ENCODE peak calls at places on chromosome 3, in six cellular contexts. R, Y, U, J, A and T are unnamed samples.

GRCh38 chr3:185532881-185533280 is 19.5 kb downstream of the LIPH start:
- DNase-seq in R (no peak), J (no peak), U (no peak), A (no peak), Y (no peak), T (no peak)

GRCh38 chr3:181103605-181104004 is 114.1 kb upstream of the DNAJC19 start:
- DNase-seq in A (no peak), U (no peak), R (no peak), Y (peak; percentile 16), J (no peak), T (no peak)

GRCh38 chr3:183774631-183775030 is 50.7 kb downstream of the MAP6D1 start:
- DNase-seq in J (no peak), A (no peak), R (peak; percentile 85), U (peak; percentile 89), Y (no peak), T (peak; percentile 53)

GRCh38 chr3:122101646-122102045 is 46.5 kb downstream of the CD86 start:
- DNase-seq in R (peak; percentile 20), A (peak; percentile 64), Y (peak; percentile 59), U (peak; percentile 44), J (no peak), T (peak; percentile 24)

GRCh38 chr3:117035785-117036184 is 326.2 kb downstream of the TUSC7 start:
- DNase-seq in A (peak; percentile 27), J (no peak), R (no peak), Y (no peak), U (peak; percentile 4), T (no peak)

GRCh38 chr3:148737104-148737525 is 39.4 kb downstream of the AGTR1 start:
- DNase-seq in U (no peak), A (no peak), R (no peak), Y (peak; percentile 64), J (no peak), T (no peak)

GRCh38 chr3:196688349-196688748 is 23.7 kb downstream of the CEP19 start:
- DNase-seq in U (peak; percentile 18), J (no peak), Y (no peak), R (peak; percentile 10), A (peak; percentile 24), T (peak; percentile 3)

GRCh38 chr3:40337136-40338108 is 27.9 kb downstream of the EIF1B start:
- DNase-seq in R (no peak), U (no peak), J (no peak), Y (no peak), A (no peak), T (no peak)

GRCh38 chr3:66428733-66429132 is 72.1 kb downstream of the LRIG1 start:
- DNase-seq in A (peak; percentile 40), J (no peak), U (peak; percentile 99), R (peak; percentile 99), Y (peak; percentile 85), T (peak; percentile 98)

GRCh38 chr3:147521646-147522045 is 112.5 kb downstream of the ZIC1 start:
- DNase-seq in U (peak; percentile 70), J (no peak), R (peak; percentile 65), Y (no peak), A (no peak), T (peak; percentile 0)

GRCh38 chr3:10635446-10636076 is 130.2 kb upstream of the ATP2B2 start:
- DNase-seq in J (no peak), U (no peak), R (no peak), A (no peak), Y (no peak), T (no peak)

GRCh38 chr3:104717828-104718196 is 648.9 kb upstream of the ALCAM start:
- DNase-seq in Y (no peak), J (no peak), U (peak; percentile 19), A (no peak), R (peak; percentile 1), T (no peak)

GRCh38 chr3:101994386-101994785 is 145.1 kb downstream of the NFKBIZ start:
- DNase-seq in R (no peak), A (no peak), Y (no peak), J (no peak), U (no peak), T (no peak)

GRCh38 chr3:39541917-39542329 is 74.4 kb downstream of the MOBP start:
- DNase-seq in Y (peak; percentile 13), R (peak; percentile 6), U (peak; percentile 15), J (no peak), A (no peak), T (no peak)

GRCh38 chr3:124492824-124493223 is 237.4 kb upstream of the UMPS start:
- DNase-seq in R (peak; percentile 41), U (peak; percentile 58), Y (peak; percentile 64), A (peak; percentile 85), J (no peak), T (peak; percentile 3)

GRCh38 chr3:31880482-31881078 is 100.5 kb downstream of the OSBPL10 start:
- DNase-seq in J (no peak), A (no peak), R (no peak), Y (no peak), U (no peak), T (no peak)

GRCh38 chr3:30658328-30659052 is 52.1 kb downstream of the TGFBR2 start:
- DNase-seq in R (peak; percentile 88), U (peak; percentile 92), A (peak; percentile 35), Y (peak; percentile 36), J (no peak), T (peak; percentile 43)

GRCh38 chr3:158347966-158348365 is 223.0 kb upstream of the MLF1 start:
- DNase-seq in R (peak; percentile 70), J (no peak), Y (no peak), A (no peak), U (peak; percentile 73), T (no peak)

GRCh38 chr3:195011231-195011834 is 259.6 kb downstream of the XXYLT1 start:
- DNase-seq in Y (no peak), R (no peak), A (no peak), J (no peak), U (no peak), T (no peak)

GRCh38 chr3:157493627-157494550 is 9.3 kb downstream of the VEPH1 start:
- DNase-seq in U (peak; percentile 56), R (peak; percentile 45), A (no peak), Y (peak; percentile 47), J (no peak), T (no peak)

GRCh38 chr3:105791919-105792786 is 76.7 kb downstream of the CBLB start:
- DNase-seq in A (peak; percentile 32), U (peak; percentile 98), R (peak; percentile 99), Y (peak; percentile 90), J (peak; percentile 10), T (peak; percentile 42)

GRCh38 chr3:171862993-171863521 is 19.9 kb downstream of the TMEM212 start:
- DNase-seq in A (no peak), R (peak; percentile 70), Y (no peak), J (no peak), U (peak; percentile 74), T (no peak)

GRCh38 chr3:141390747-141391146 is 22.4 kb downstream of the ZBTB38 start:
- DNase-seq in R (no peak), U (no peak), Y (no peak), J (no peak), A (no peak), T (no peak)
- H3K4me3 ChIP-seq in R (no peak overlapping the region), U (no peak overlapping the region), Y (no peak overlapping the region), J (no peak overlapping the region), A (no peak overlapping the region), T (no peak overlapping the region)

DNA sequence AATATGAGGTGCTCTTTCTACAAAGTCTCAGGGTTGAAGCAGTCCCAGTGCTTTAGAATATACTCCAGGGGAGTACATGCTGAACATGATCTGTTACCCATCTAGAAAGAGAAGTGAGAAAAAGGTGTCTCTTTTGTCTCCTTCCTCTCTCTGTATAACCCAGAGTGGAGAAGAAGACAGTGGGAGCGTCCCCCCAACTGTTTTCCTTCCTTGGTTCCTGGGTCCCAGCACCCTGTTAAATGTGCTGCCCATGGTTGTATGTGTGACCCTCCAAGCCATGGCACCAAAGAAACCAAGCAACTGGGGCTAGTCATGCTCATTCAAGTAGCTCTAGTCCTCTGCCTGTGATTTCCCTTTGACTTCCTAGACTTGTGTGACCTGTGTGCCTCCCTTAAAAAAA is 683.7 kb downstream of the TBL1XR1 start:
- DNase-seq in R (no peak), U (no peak), A (peak; percentile 4), J (no peak), Y (no peak), T (no peak)
- H3K9me3 ChIP-seq in R (peaks cover 16% of the 10 kb centered on the region), U (no peaks in the 10 kb centered on the region), A (peaks cover 58% of the 10 kb centered on the region), J (no peaks in the 10 kb centered on the region), Y (peaks cover 4% of the 10 kb centered on the region), T (peaks cover 17% of the 10 kb centered on the region)

GRCh38 chr3:53842436-53843194 is 3.6 kb downstream of the CHDH start:
- DNase-seq in Y (peak; percentile 48), A (peak; percentile 79), J (no peak), U (peak; percentile 40), R (peak; percentile 31), T (no peak)
- TF ChIP-seq CTCF in Y (no peak), A (no peak), J (no peak), U (no peak), R (peak; percentile 8), T (peak; percentile 22)

GRCh38 chr3:173473237-173473636 is 75.7 kb downstream of the NLGN1 start:
- DNase-seq in Y (no peak), J (no peak), A (no peak), R (no peak), U (no peak), T (no peak)
- H3K4me3 ChIP-seq in Y (no peak overlapping the region), J (no peak overlapping the region), A (no peak overlapping the region), R (no peak overlapping the region), U (no peak overlapping the region), T (no peak overlapping the region)